ENCODE peak calls at places on chromosomes 13 and 19, in five cellular contexts. G is CD4-positive, CD25-positive, alpha-beta regulatory T cell; P is fibroblast of lung; Y is BE2C; N is right atrium auricular region. O is an unnamed sample. For H3K4me1, the result is how much of the 10 kb centered on the place peaks cover.

GRCh38 chr13:32224916-32225315 is 90.2 kb downstream of the ZAR1L start:
- DNase-seq in G (no peak), P (peak), Y (no peak), N (no peak), O (no peak)

GRCh38 chr19:3538965-3539742 is at the start of gene TEKTIP1:
- DNase-seq in G (no peak), P (no peak), Y (no peak), N (no peak), O (no peak)

GRCh38 chr19:44512326-44513298 is 12.3 kb upstream of the ZNF180 start:
- DNase-seq in G (no peak), P (peak), Y (peak), N (no peak), O (no peak)

GRCh38 chr19:16206046-16206605 is 8.4 kb downstream of the AP1M1 start:
- DNase-seq in G (no peak), P (no peak), Y (no peak), N (no peak), O (peak)

GRCh38 chr13:98199480-98199879 is 22.4 kb upstream of the RNF113B start:
- DNase-seq in G (no peak), P (no peak), Y (no peak), N (no peak), O (no peak)

GRCh38 chr19:6536138-6536671 is 5.4 kb downstream of the TNFSF9 start:
- DNase-seq in G (peak), P (no peak), Y (peak), N (no peak), O (no peak)

GRCh38 chr19:1227655-1228054 is 10.2 kb downstream of the CBARP start:
- DNase-seq in G (no peak), P (no peak), Y (no peak), N (no peak), O (no peak)

GRCh38 chr19:40229484-40229883 is 3.0 kb upstream of the CCNP start:
- DNase-seq in G (no peak), P (no peak), Y (no peak), N (no peak), O (no peak)

GRCh38 chr13:20080377-20081164 is 80.3 kb downstream of the GJA3 start:
- DNase-seq in G (no peak), P (peak), Y (no peak), N (no peak), O (no peak)

GRCh38 chr13:80469841-80470378 is 129.0 kb upstream of the SPRY2 start:
- DNase-seq in G (no peak), P (peak), Y (no peak), N (peak), O (peak)

GRCh38 chr13:99990045-99990977 is 8.7 kb downstream of the ZIC2 start:
- DNase-seq in G (no peak), P (no peak), Y (no peak), N (peak), O (peak)

GRCh38 chr19:47124937-47125668 is 5.5 kb upstream of the SAE1 start:
- DNase-seq in G (no peak), P (peak), Y (peak), N (no peak), O (no peak)

GRCh38 chr19:7874080-7874856 is at the start of gene PRR36:
- DNase-seq in G (no peak), P (no peak), Y (peak), N (no peak), O (no peak)

GRCh38 chr19:6811906-6812305 is 39.4 kb downstream of the VAV1 start:
- DNase-seq in G (no peak), P (peak), Y (peak), N (no peak), O (no peak)

GRCh38 chr13:43687038-43687437 is 99.7 kb downstream of the ENOX1 start:
- DNase-seq in G (no peak), P (no peak), Y (no peak), N (no peak), O (no peak)

GRCh38 chr19:33866696-33867095 is 70.0 kb downstream of the KCTD15 start:
- DNase-seq in G (no peak), P (no peak), Y (no peak), N (no peak), O (no peak)

GRCh38 chr19:18868380-18869230 is 27.4 kb downstream of the CERS1 start:
- DNase-seq in G (no peak), P (peak), Y (no peak), N (no peak), O (peak)

GRCh38 chr19:15260939-15261338 is 28.7 kb upstream of the EPHX3 start:
- DNase-seq in G (no peak), P (no peak), Y (no peak), N (no peak), O (no peak)

GRCh38 chr13:112169941-112170822 is 103.2 kb downstream of the SOX1 start:
- DNase-seq in G (no peak), P (no peak), Y (no peak), N (no peak), O (no peak)

GRCh38 chr13:113562085-113562749 is 22.3 kb upstream of the TFDP1 start:
- DNase-seq in G (no peak), P (peak), Y (peak), N (peak), O (no peak)

GRCh38 chr19:58558066-58558622 is at the start of gene UBE2M:
- DNase-seq in G (peak), P (no peak), Y (peak), N (peak), O (peak)
- H3K4me1 ChIP-seq in G (half or more), P (under half), Y (under half), N (under half), O (under half)

GRCh38 chr13:110236431-110236830 is 70.5 kb downstream of the COL4A1 start:
- DNase-seq in G (no peak), P (no peak), Y (no peak), N (no peak), O (no peak)
- H3K4me1 ChIP-seq in G (under half), P (under half), Y (under half), N (under half), O (under half)

GRCh38 chr19:54587026-54587425 is 6.4 kb upstream of the LILRA1 start:
- DNase-seq in G (no peak), P (no peak), Y (no peak), N (no peak), O (no peak)
- H3K4me1 ChIP-seq in G (under half), P (under half), Y (under half), N (under half), O (under half)

GRCh38 chr13:92948034-92948433 is 278.6 kb upstream of the GPC6 start:
- DNase-seq in G (no peak), P (no peak), Y (no peak), N (no peak), O (no peak)

GRCh38 chr13:92954746-92955145 is 271.9 kb upstream of the GPC6 start:
- DNase-seq in G (no peak), P (no peak), Y (no peak), N (no peak), O (no peak)

GRCh38 chr13:92951273-92951820 is 275.3 kb upstream of the GPC6 start:
- DNase-seq in G (no peak), P (no peak), Y (no peak), N (no peak), O (no peak)

GRCh38 chr13:92952161-92952560 is 274.4 kb upstream of the GPC6 start:
- DNase-seq in G (no peak), P (no peak), Y (no peak), N (no peak), O (no peak)

DNA sequence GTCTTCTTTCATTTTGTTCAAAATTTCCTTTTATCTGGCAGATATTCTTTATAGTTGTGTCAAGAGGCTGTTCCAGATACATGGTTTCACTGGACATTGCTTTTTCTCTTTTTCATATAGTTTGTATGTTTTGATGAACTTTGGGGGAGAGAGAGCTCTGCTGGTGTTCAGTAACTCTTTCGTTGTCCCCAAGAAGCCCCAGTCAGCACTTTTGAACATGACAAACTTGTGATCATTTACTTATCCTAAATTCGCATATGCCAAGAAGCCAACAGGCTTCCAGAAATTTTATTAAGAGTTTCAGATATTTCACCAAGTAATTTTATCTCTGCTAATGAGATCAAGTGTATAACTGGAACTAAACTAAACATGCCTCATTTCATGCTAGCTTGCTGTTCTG is 275.8 kb upstream of the GPC6 start:
- DNase-seq in G (no peak), P (no peak), Y (no peak), N (no peak), O (no peak)
- H3K4me1 ChIP-seq in G (under half), P (under half), Y (under half), N (under half), O (under half)

DNA sequence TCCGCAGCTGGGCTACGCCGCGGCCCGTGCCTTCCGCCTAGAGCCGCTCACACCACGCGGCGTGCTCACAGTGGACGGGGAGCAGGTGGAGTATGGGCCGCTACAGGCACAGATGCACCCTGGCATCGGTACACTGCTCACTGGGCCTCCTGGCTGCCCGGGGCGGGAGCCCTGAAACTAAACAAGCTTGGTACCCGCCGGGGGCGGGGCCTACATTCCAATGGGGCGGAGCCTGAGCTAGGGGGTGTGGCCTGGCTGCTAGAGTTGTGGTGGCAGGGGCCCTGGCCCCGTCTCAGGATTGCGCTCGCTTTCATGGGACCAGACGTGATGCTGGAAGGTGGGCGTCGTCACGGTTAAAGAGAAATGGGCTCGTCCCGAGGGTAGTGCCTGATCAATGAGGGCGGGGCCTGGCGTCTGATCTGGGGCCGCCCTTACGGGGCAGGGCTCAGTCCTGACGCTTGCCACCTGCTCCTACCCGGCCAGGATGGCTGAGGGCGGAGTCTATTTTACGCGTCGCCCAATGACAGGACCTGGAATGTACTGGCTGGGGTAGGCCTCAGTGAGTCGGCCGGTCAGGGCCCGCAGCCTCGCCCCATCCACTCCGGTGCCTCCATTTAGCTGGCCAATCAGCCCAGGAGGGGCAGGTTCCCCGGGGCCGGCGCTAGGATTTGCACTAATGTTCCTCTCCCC is 7.4 kb downstream of the DBP start:
- DNase-seq in G (no peak), P (peak), Y (peak), N (peak), O (peak)
- H3K4me1 ChIP-seq in G (under half), P (under half), Y (under half), N (under half), O (under half)

GRCh38 chr19:10653482-10653731 is 739 bp upstream of the ILF3 start:
- DNase-seq in G (no peak), P (no peak), Y (no peak), N (no peak), O (no peak)

GRCh38 chr19:10651821-10652220 is 2.3 kb upstream of the ILF3 start:
- DNase-seq in G (no peak), P (peak), Y (no peak), N (no peak), O (no peak)

GRCh38 chr19:10654610-10655456 is 687 bp downstream of the ILF3 start:
- DNase-seq in G (peak), P (no peak), Y (peak), N (no peak), O (peak)

GRCh38 chr19:10653732-10654609 is at the start of gene ILF3:
- DNase-seq in G (peak), P (peak), Y (peak), N (peak), O (peak)

DNA sequence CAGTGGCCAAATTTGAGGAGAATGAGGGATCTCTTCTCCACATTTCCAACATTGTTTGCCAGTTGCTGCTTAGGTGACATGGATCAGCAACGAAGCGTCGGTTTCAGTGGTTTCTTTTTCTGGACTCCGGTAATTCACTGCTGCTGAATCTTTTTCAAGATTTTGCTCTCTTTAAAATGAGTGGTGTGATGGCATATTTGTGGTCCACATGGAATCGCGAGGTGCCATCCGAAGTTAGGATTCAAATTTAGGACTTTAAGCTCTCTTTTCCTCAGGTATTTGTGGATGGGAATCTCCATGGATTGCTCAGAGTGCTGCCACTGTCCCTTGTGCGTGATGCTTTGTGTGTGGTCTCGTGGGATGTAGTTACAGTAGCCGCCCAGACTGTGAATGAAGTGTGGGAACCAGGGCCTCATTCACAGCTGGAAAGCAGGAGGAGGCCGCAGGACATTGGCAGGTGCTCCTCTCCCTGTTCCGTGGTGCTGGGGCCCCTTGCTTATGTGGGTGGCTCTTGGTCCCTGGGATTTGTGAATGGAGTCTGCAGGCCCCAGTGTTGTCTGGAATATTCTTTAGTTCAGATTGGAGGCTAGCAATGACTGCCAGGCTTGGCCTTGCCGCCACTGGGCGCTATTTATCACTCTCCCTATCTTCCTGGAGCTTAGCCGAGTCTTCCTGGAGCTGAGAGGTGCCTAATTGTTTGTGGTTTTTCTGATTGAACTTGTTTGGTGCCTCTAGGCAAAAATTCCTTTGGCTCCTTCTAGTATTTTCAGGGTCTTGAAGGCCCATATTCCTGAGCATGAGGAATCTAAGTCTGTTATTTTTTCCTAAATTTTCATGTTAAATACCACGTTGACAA is 1.5 kb downstream of the ILF3 start:
- DNase-seq in G (no peak), P (no peak), Y (peak), N (no peak), O (no peak)
- H3K4me1 ChIP-seq in G (half or more), P (under half), Y (under half), N (under half), O (under half)

GRCh38 chr13:73040479-73040878 is 18.3 kb upstream of the KLF5 start:
- DNase-seq in G (no peak), P (no peak), Y (no peak), N (no peak), O (no peak)
- H3K4me1 ChIP-seq in G (under half), P (under half), Y (under half), N (under half), O (under half)

GRCh38 chr19:17483605-17484002 is 13.3 kb downstream of the SLC27A1 start:
- DNase-seq in G (no peak), P (no peak), Y (no peak), N (no peak), O (no peak)
- H3K4me1 ChIP-seq in G (under half), P (under half), Y (under half), N (under half), O (under half)

O was measured in aorta.